ENCODE peak calls at places on chromosomes 2 and 18, in seven cellular contexts. Z is adrenal gland, A is prostate gland, M is tibial nerve, J is IMR-90, Y is lower leg skin, V is A549. C is an unnamed sample.

GRCh38 chr2:86012017-86012712 is 93.5 kb downstream of the POLR1A start:
- DNase-seq in Z (no peak), A (no peak), M (no peak), J (no peak), Y (no peak), V (no peak), C (no peak)

GRCh38 chr18:47246027-47246971 is 5.2 kb downstream of the SKOR2 start:
- DNase-seq in Z (no peak), A (no peak), M (no peak), J (no peak), Y (no peak), V (no peak), C (no peak)

GRCh38 chr2:212548459-212548815 is 9.8 kb upstream of the ERBB4 start:
- DNase-seq in Z (no peak), A (no peak), M (no peak), J (peak; percentile 28), Y (no peak), V (peak; percentile 18), C (peak; percentile 14)

GRCh38 chr18:22504665-22505064 is 87.0 kb upstream of the CTAGE1 start:
- DNase-seq in Z (no peak), A (no peak), M (no peak), J (peak; percentile 68), Y (no peak), V (peak; percentile 25), C (no peak)

GRCh38 chr2:216661639-216662375 is 28.6 kb downstream of the IGFBP2 start:
- DNase-seq in Z (no peak), A (no peak), M (no peak), J (no peak), Y (no peak), V (peak; percentile 12), C (no peak)

GRCh38 chr18:59470627-59471121 is 111.6 kb upstream of the LMAN1 start:
- DNase-seq in Z (no peak), A (peak; percentile 12), M (no peak), J (no peak), Y (no peak), V (no peak), C (no peak)

GRCh38 chr2:100245681-100246080 is 76.6 kb downstream of the LONRF2 start:
- DNase-seq in Z (no peak), A (no peak), M (no peak), J (no peak), Y (no peak), V (no peak), C (no peak)

GRCh38 chr2:164719996-164720941 is 99.0 kb upstream of the GRB14 start:
- DNase-seq in Z (no peak), A (no peak), M (no peak), J (peak; percentile 14), Y (no peak), V (no peak), C (no peak)

GRCh38 chr2:151789055-151789834 is 39.0 kb downstream of the ARL5A start:
- DNase-seq in Z (no peak), A (no peak), M (no peak), J (no peak), Y (no peak), V (no peak), C (no peak)
- TF ChIP-seq POLR2A in Z (no peak), A (no peak), M (no peak), J (no peak), Y (no peak), V (no peak), C (no peak)

DNA sequence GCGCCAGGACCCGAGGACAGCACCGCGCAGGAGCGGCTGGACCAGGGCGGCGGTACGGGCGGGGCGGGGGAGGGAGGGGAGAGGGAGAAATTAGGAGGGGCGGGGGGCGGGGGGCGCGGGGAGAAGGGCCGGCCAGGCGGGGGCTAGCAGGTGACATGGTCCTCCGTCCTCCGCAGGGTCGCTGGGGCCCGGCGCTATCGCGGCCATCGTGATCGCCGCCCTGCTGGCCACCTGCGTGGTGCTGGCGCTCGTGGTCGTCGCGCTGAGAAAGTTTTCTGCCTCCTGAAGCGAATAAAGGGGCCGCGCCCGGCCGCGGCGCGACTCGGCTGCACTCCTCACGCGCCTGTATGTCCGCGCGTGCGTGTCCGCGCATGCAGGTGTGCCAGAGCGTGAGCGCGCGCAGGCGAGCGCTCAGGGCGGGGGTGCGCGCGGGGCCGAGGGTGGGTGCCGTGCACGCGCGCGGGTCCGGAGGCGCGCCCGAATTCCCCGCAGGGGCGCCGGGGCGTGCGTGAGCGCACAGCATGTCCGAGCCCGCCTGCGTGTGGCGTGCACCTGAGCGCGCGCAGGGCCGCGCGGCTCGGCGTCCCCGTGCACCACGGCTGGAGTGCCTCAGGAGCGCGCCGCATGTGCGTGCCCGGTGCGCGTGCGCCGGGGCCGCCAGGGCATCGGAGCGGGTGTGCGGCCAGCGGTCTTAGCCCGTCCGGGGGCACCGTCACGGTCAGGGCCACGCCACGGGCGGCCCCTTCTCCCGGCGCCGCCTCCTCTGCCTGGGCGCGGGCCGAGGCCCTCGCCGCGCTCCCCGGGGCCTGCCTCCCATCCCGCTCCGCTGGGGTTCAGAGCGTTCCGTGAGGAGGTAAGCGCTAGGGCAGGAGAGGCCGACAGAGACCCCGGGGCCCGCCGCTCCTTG is 6.3 kb downstream of the SNORC start:
- DNase-seq in Z (no peak), A (peak; percentile 39), M (peak; percentile 13), J (no peak), Y (no peak), V (peak; percentile 72), C (no peak)
- TF ChIP-seq CTCF in Z (no peak), A (no peak), M (no peak), J (peak; percentile 18), Y (no peak), V (peak; percentile 18), C (no peak)

GRCh38 chr18:13541621-13542519 is 184.5 kb downstream of the FAM210A start:
- DNase-seq in Z (no peak), A (peak; percentile 72), M (no peak), J (no peak), Y (no peak), V (peak; percentile 31), C (no peak)
- TF ChIP-seq POLR2A in Z (no peak), A (no peak), M (no peak), J (no peak), Y (no peak), V (no peak), C (no peak)

DNA sequence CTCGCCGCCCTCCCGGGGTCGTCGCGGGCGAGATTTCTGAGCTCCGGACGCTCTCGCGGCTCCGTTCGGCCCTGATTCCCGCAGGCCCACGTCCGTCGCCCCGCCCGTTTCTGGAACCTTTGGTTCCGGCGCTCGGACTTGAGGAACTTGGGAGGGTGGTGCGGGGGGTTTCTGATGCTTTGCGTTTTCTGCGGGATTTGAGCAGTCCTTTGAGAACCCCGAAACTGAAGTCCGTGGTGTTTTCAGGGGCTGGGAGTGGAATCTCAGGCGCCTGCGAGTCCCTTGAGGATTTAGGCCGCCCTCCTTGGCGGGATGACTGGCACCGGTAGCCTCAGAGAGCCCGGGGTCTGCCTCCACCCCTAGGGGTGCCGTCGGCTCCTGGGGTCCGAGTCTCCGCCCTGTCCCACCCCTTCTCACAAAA is 336 bp downstream of the THNSL2 start:
- DNase-seq in Z (no peak), A (peak; percentile 23), M (no peak), J (no peak), Y (no peak), V (no peak), C (no peak)
- TF ChIP-seq CTCF in Z (no peak), A (no peak), M (no peak), J (no peak), Y (no peak), V (no peak), C (no peak)

DNA sequence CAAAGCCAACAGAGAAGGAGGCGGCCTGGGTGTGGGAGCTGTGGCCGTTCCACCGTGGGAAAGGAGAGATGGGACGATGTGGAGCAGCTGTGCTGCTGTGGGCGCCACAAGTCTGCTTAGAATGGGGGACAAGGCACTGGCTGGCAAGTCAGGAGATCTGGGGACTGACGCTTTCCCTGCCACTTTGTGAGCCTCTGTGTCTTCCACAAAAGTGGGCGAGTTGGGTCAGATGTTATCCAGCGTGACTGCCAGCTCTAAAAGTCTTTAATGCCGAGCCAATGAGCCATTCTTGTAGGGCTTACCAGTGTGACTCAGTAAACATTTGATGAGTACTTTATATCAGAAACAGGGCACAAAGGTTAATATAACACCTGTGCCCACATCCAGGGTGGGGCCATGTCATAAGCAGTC is 113.6 kb upstream of the MGAT5 start:
- DNase-seq in Z (peak; percentile 37), A (no peak), M (no peak), J (no peak), Y (no peak), V (no peak), C (no peak)
- TF ChIP-seq POLR2A in Z (no peak), A (no peak), M (no peak), J (no peak), Y (no peak), V (no peak), C (no peak)

GRCh38 chr2:132669854-132670103 is 226 bp downstream of the LYPD1 start:
- DNase-seq in Z (no peak), A (no peak), M (no peak), J (no peak), Y (no peak), V (peak; percentile 23), C (no peak)
- TF ChIP-seq CTCF in Z (no peak), A (no peak), M (no peak), J (no peak), Y (no peak), V (no peak), C (no peak)